ENCODE peak calls at places on chromosome 1, in six cellular contexts. O is lower leg skin, B is KG1, S is WTC11, Y is neural crest cell, T is left lobe of liver. G is an unnamed sample.

GRCh38 chr1:23524716-23525401 is 6.2 kb downstream of the E2F2 start:
- DNase-seq in S (no peak), O (no peak), T (no peak), Y (no peak), B (peak; percentile 41), G (no peak)

GRCh38 chr1:30745156-30745833 is 12.3 kb downstream of the LAPTM5 start:
- DNase-seq in O (no peak), B (no peak), Y (no peak), S (no peak), T (no peak), G (no peak)

GRCh38 chr1:204651843-204652421 is 33.6 kb downstream of the LRRN2 start:
- DNase-seq in T (no peak), B (no peak), S (peak; percentile 50), O (no peak), Y (no peak), G (peak; percentile 75)

GRCh38 chr1:116940809-116941640 is 31.3 kb downstream of the PTGFRN start:
- DNase-seq in Y (no peak), B (no peak), S (no peak), O (no peak), T (no peak), G (no peak)

GRCh38 chr1:3314561-3315271 is 139.7 kb upstream of the ARHGEF16 start:
- DNase-seq in S (no peak), Y (no peak), O (no peak), T (no peak), B (no peak), G (no peak)

GRCh38 chr1:243718893-243719292 is 131.2 kb downstream of the AKT3 start:
- DNase-seq in Y (no peak), B (no peak), O (no peak), S (no peak), T (no peak), G (no peak)

GRCh38 chr1:164726235-164726634 is 167.3 kb downstream of the PBX1 start:
- DNase-seq in Y (no peak), B (no peak), O (no peak), T (no peak), S (no peak), G (no peak)

GRCh38 chr1:29964718-29965533 is 728.6 kb downstream of the PTPRU start:
- DNase-seq in O (peak; percentile 69), T (peak; percentile 40), Y (no peak), B (no peak), S (no peak), G (no peak)

GRCh38 chr1:204398197-204399125 is 13.2 kb downstream of the PPP1R15B start:
- DNase-seq in O (no peak), S (peak; percentile 81), T (peak; percentile 72), Y (peak; percentile 44), B (peak; percentile 20), G (peak; percentile 90)

GRCh38 chr1:115067460-115067859 is 21.8 kb downstream of the TSPAN2 start:
- DNase-seq in Y (no peak), T (no peak), B (no peak), S (no peak), O (no peak), G (no peak)

GRCh38 chr1:228830185-228830953 is 95.1 kb downstream of the RHOU start:
- DNase-seq in B (no peak), Y (no peak), S (peak; percentile 20), T (peak; percentile 89), O (no peak), G (no peak)

G was measured in NT2/D1.